ENCODE peak calls at places on chromosomes 13 and 19, in four cellular contexts. H is K562, I is H1, G is HepG2. C is an unnamed sample.
A peak's percentile ranks its signal among the peaks of the same experiment; 100 is the strongest.

GRCh38 chr13:99228737-99229691 is 28.4 kb downstream of the UBAC2 start:
- DNase-seq in I (no peak), G (peak; percentile 23), H (no peak), C (no peak)

GRCh38 chr19:42250666-42251531 is 4.0 kb downstream of the ERF start:
- DNase-seq in G (no peak), H (no peak), I (no peak), C (no peak)

GRCh38 chr19:6062274-6062673 is 48.0 kb downstream of the RFX2 start:
- DNase-seq in H (no peak), I (no peak), G (no peak), C (no peak)

GRCh38 chr19:55640043-55640576 is 692 bp upstream of the ZNF580 start:
- DNase-seq in G (no peak), I (no peak), H (peak; percentile 62), C (peak; percentile 49)

GRCh38 chr19:40089462-40089861 is 1.3 kb downstream of the ZNF780A start:
- DNase-seq in G (no peak), I (no peak), H (no peak), C (no peak)

GRCh38 chr19:42601811-42602443 is 7.2 kb upstream of the CEACAM8 start:
- DNase-seq in I (no peak), G (peak; percentile 9), H (peak; percentile 39), C (peak; percentile 31)

GRCh38 chr19:38975861-38976271 is 324 bp upstream of the FBXO17 start:
- DNase-seq in H (no peak), G (peak; percentile 60), I (peak; percentile 68), C (peak; percentile 92)

GRCh38 chr19:47447470-47448359 is 24.0 kb downstream of the SLC8A2 start:
- DNase-seq in H (peak; percentile 98), G (peak; percentile 31), I (peak; percentile 100), C (peak; percentile 92)

GRCh38 chr13:38941353-38941945 is 49.2 kb downstream of the STOML3 start:
- DNase-seq in G (no peak), H (no peak), I (no peak), C (no peak)

GRCh38 chr13:80840313-80840976 is 499.5 kb upstream of the SPRY2 start:
- DNase-seq in H (no peak), I (no peak), G (no peak), C (no peak)

GRCh38 chr19:5954293-5954692 is 23.6 kb downstream of the RANBP3 start:
- DNase-seq in I (no peak), G (no peak), H (no peak), C (no peak)

GRCh38 chr13:98746968-98747367 is 5.5 kb downstream of the SLC15A1 start:
- DNase-seq in G (peak; percentile 60), I (no peak), H (no peak), C (no peak)

GRCh38 chr19:4042731-4043082 is 24.0 kb downstream of the ZBTB7A start:
- DNase-seq in G (no peak), H (no peak), I (no peak), C (no peak)

GRCh38 chr19:10543420-10544241 is at the start of gene ATG4D:
- DNase-seq in H (peak; percentile 99), G (peak; percentile 41), I (peak; percentile 91), C (peak; percentile 60)

GRCh38 chr19:10543059-10543419 is 665 bp upstream of the ATG4D start:
- DNase-seq in H (no peak), I (no peak), G (no peak), C (no peak)

GRCh38 chr19:10546817-10547216 is 3.1 kb downstream of the ATG4D start:
- DNase-seq in I (no peak), G (no peak), H (no peak), C (no peak)

GRCh38 chr19:10544753-10545251 is 1.1 kb downstream of the ATG4D start:
- DNase-seq in I (no peak), H (peak; percentile 35), G (no peak), C (no peak)

DNA sequence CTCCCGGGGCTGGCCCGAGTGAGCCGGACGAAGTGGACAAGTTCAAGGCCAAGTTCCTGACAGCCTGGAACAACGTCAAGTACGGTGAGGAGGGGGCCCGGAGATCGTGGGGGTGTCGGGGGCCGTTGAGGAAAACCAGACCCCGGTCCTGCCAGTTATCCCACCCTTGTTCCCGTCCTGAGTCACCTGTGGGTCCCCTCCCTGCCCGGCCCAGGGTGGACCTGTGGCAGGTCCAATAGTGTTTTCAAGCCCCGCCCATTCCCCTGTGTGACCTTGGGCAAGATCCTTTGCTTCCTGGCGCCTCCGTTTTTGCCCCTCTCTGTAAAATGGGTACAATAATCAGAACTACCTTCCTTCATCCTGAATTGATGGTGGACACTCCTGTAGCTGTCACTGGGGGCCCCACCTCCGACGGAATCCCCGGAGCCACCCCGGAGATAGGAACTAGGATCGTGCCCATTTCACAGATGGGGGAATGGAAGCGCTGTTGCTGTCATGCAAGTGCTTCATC is 593 bp downstream of the ATG4D start:
- DNase-seq in I (no peak), H (peak; percentile 68), G (no peak), C (no peak)
- TF ChIP-seq RNF2 in I (no peak), H (no peak), G (no peak), C (no peak)

GRCh38 chr19:44903602-44904425 is 1.8 kb upstream of the APOE start:
- DNase-seq in I (peak; percentile 98), H (peak; percentile 73), G (peak; percentile 80), C (peak; percentile 84)
- TF ChIP-seq RNF2 in I (no peak), H (no peak), G (no peak), C (no peak)

GRCh38 chr13:51600703-51601102 is 16.4 kb downstream of the WDFY2 start:
- DNase-seq in I (no peak), H (no peak), G (no peak), C (no peak)

GRCh38 chr13:51605698-51606097 is 21.4 kb downstream of the WDFY2 start:
- DNase-seq in I (no peak), G (no peak), H (no peak), C (no peak)

GRCh38 chr13:51601601-51602348 is 17.5 kb downstream of the WDFY2 start:
- DNase-seq in H (no peak), G (no peak), I (no peak), C (no peak)

GRCh38 chr13:51607165-51607564 is 22.9 kb downstream of the WDFY2 start:
- DNase-seq in H (no peak), G (no peak), I (no peak), C (no peak)

DNA sequence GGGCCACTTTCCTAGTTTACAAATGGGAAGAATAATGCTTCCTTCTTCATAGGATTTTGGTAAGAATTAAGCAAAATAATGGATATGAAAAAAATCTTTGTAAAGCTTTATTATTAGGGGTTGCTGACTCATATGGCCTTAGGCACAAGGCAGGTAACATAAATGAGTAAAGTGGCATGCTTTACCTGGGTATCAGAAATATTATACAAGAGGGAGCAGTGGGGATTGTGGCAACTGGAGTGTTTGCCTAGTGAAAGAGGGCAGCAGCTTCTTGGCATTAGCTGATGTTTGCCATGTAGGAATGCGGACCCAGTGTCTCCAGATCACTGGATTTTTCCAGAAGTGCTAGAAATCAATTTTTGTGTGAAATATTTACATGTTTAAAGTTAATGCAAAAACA is 19.5 kb downstream of the WDFY2 start:
- DNase-seq in G (no peak), I (no peak), H (no peak), C (no peak)
- TF ChIP-seq RNF2 in G (no peak), I (no peak), H (no peak), C (no peak)

GRCh38 chr13:27789153-27789494 is 3.2 kb upstream of the GSX1 start:
- DNase-seq in I (no peak), G (no peak), H (no peak), C (no peak)

GRCh38 chr13:27788271-27788670 is 4.0 kb upstream of the GSX1 start:
- DNase-seq in I (no peak), G (no peak), H (no peak), C (no peak)

GRCh38 chr13:27791146-27791900 is 960 bp upstream of the GSX1 start:
- DNase-seq in H (no peak), I (peak; percentile 50), G (no peak), C (no peak)

GRCh38 chr13:27790523-27790922 is 1.8 kb upstream of the GSX1 start:
- DNase-seq in G (no peak), I (peak; percentile 53), H (no peak), C (no peak)

GRCh38 chr13:27789495-27790303 is 2.6 kb upstream of the GSX1 start:
- DNase-seq in I (peak; percentile 63), H (no peak), G (peak; percentile 20), C (no peak)
- TF ChIP-seq RNF2 in I (peak; percentile 75), H (no peak), G (no peak), C (no peak)

GRCh38 chr13:44364019-44364418 is 9.6 kb upstream of the SERP2 start:
- DNase-seq in G (peak; percentile 31), I (no peak), H (no peak), C (no peak)
- TF ChIP-seq RNF2 in G (no peak), I (no peak), H (no peak), C (no peak)

GRCh38 chr13:35136585-35136984 is 194.5 kb downstream of the NBEA start:
- DNase-seq in H (no peak), G (no peak), I (no peak), C (no peak)
- TF ChIP-seq RNF2 in H (no peak), G (no peak), I (no peak), C (no peak)

GRCh38 chr19:16465239-16465638 is 6.5 kb downstream of the EPS15L1 start:
- DNase-seq in I (no peak), G (no peak), H (no peak), C (no peak)
- TF ChIP-seq RNF2 in I (no peak), G (no peak), H (no peak), C (no peak)

GRCh38 chr13:45242070-45242469 is 41.2 kb upstream of the KCTD4 start:
- DNase-seq in I (no peak), H (no peak), G (no peak), C (no peak)
- TF ChIP-seq RNF2 in I (no peak), H (no peak), G (no peak), C (no peak)

DNA sequence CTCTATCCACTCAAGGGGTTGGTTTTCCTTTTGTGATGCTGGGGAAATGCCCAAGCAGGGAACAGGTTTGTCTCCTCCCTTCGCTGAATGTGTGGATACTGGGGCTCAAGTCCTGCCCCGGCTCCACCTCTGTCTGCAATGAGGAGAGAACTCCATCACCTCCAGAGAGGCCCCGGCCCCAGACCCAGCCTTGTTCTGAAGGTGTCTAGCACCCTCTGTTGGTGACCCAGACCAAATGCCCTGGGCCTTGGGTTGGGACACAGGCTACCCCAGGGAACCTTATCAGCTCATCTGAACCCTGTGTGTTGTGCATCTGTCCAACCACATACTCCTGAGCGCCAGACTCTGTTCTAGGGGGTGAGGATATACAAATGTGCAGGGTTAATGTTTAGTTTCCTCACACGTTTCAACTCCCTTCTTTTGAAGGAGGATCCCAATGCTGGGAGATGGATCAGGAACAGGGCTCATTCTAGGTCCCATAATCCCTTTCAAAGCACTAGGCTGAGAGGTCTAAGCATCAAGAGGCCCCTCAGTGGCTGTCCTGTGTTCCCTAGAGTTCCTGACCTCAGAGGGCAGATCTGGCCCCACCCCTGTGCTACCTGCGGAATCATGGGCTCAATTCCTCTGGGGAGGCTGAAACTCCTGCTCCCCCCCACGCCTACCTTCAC is 112.5 kb upstream of the SLC7A1 start:
- DNase-seq in G (peak; percentile 44), H (peak; percentile 56), I (peak; percentile 79), C (peak; percentile 32)
- TF ChIP-seq RNF2 in G (no peak), H (no peak), I (no peak), C (no peak)

GRCh38 chr13:84413016-84413415 is 530.7 kb upstream of the SLITRK1 start:
- DNase-seq in G (no peak), H (no peak), I (no peak), C (no peak)
- TF ChIP-seq RNF2 in G (no peak), H (no peak), I (no peak), C (no peak)